ENCODE peak calls at places on chromosomes 5 and 9, in four cellular contexts. N, X, D and I are unnamed samples.

GRCh38 chr5:31531543-31531887 is 378 bp downstream of the DROSHA start:
- DNase-seq in D (no peak), N (no peak), X (no peak), I (peak)

GRCh38 chr5:163094492-163095180 is 342.8 kb upstream of the CCNG1 start:
- DNase-seq in X (no peak), N (no peak), D (no peak), I (no peak)

GRCh38 chr5:61805101-61805500 is 473.0 kb downstream of the ZSWIM6 start:
- DNase-seq in D (peak), N (no peak), X (no peak), I (no peak)

GRCh38 chr9:133467101-133467500 is 7.3 kb downstream of the CACFD1 start:
- DNase-seq in N (no peak), X (no peak), D (no peak), I (no peak)

GRCh38 chr5:178432421-178433272 is 157.5 kb downstream of the COL23A1 start:
- DNase-seq in X (no peak), N (no peak), D (no peak), I (no peak)

GRCh38 chr5:71695069-71695468 is 24.0 kb upstream of the CARTPT start:
- DNase-seq in X (no peak), N (no peak), D (no peak), I (peak)

GRCh38 chr9:137112564-137113384 is 1.8 kb downstream of the DPP7 start:
- DNase-seq in N (no peak), D (no peak), X (no peak), I (no peak)

GRCh38 chr5:1424716-1425115 is 20.5 kb downstream of the SLC6A3 start:
- DNase-seq in N (no peak), D (no peak), X (no peak), I (no peak)

GRCh38 chr9:34651286-34651685 is 699 bp upstream of the IL11RA start:
- DNase-seq in N (no peak), X (no peak), D (peak), I (no peak)

GRCh38 chr5:75536694-75537360 is 25.1 kb downstream of the POLK start:
- DNase-seq in N (no peak), D (no peak), X (no peak), I (no peak)

GRCh38 chr5:31987985-31988710 is 186.0 kb downstream of the GOLPH3 start:
- DNase-seq in D (peak), X (no peak), N (no peak), I (no peak)

GRCh38 chr5:137995077-137995746 is 37.7 kb downstream of the FAM13B start:
- DNase-seq in D (peak), N (no peak), X (no peak), I (peak)

GRCh38 chr5:171845040-171845439 is 59.4 kb downstream of the SMIM23 start:
- DNase-seq in D (no peak), X (no peak), N (no peak), I (no peak)

GRCh38 chr5:171600736-171601265 is 181.4 kb downstream of the FGF18 start:
- DNase-seq in D (peak), X (no peak), N (no peak), I (no peak)

GRCh38 chr9:94018628-94019027 is 63.5 kb upstream of the BARX1 start:
- DNase-seq in X (no peak), D (peak), N (no peak), I (peak)